ENCODE peak calls at places on chromosomes 4 and X, in four cellular contexts. One of them, this sample, is unnamed.

GRCh38 chrX:68428431-68428830 is 4.9 kb downstream of the OPHN1 start:
- DNase-seq in HepG2: no peak
- DNase-seq in K562: no peak
- DNase-seq in SK-N-SH: no peak
- DNase-seq in this sample: no peak

GRCh38 chrX:70134116-70134477 is 850 bp downstream of the IGBP1 start:
- DNase-seq in SK-N-SH: no peak
- DNase-seq in K562: peak
- DNase-seq in HepG2: peak
- DNase-seq in this sample: no peak

GRCh38 chr4:105808459-105809041 is 86.7 kb upstream of the NPNT start:
- DNase-seq in K562: no peak
- DNase-seq in SK-N-SH: peak
- DNase-seq in HepG2: no peak
- DNase-seq in this sample: no peak

GRCh38 chrX:101009086-101009485 is 39.6 kb downstream of the ARL13A start:
- DNase-seq in K562: no peak
- DNase-seq in HepG2: no peak
- DNase-seq in SK-N-SH: no peak
- DNase-seq in this sample: no peak

GRCh38 chrX:64306712-64307111 is 76.3 kb upstream of the ASB12 start:
- DNase-seq in SK-N-SH: no peak
- DNase-seq in K562: no peak
- DNase-seq in HepG2: no peak
- DNase-seq in this sample: no peak

GRCh38 chr4:55398966-55399365 is 3.2 kb downstream of the TMEM165 start:
- DNase-seq in K562: no peak
- DNase-seq in HepG2: peak
- DNase-seq in SK-N-SH: peak
- DNase-seq in this sample: no peak

GRCh38 chr4:140130677-140131076 is 23.3 kb downstream of the MAML3 start:
- DNase-seq in K562: no peak
- DNase-seq in HepG2: no peak
- DNase-seq in SK-N-SH: no peak
- DNase-seq in this sample: no peak

GRCh38 chr4:134200811-134201215 is 776 bp downstream of the PABPC4L start:
- DNase-seq in SK-N-SH: no peak
- DNase-seq in K562: no peak
- DNase-seq in HepG2: no peak
- DNase-seq in this sample: no peak

GRCh38 chr4:141642711-141643110 is 6.3 kb downstream of the IL15 start:
- DNase-seq in K562: no peak
- DNase-seq in HepG2: no peak
- DNase-seq in SK-N-SH: no peak
- DNase-seq in this sample: no peak

GRCh38 chrX:133970021-133970550 is 15.3 kb downstream of the GPC3 start:
- DNase-seq in SK-N-SH: no peak
- DNase-seq in HepG2: no peak
- DNase-seq in K562: no peak
- DNase-seq in this sample: peak

GRCh38 chrX:103918584-103919335 is 43.7 kb upstream of the TMSB15B start:
- DNase-seq in HepG2: no peak
- DNase-seq in SK-N-SH: peak
- DNase-seq in K562: no peak
- DNase-seq in this sample: peak

GRCh38 chr4:141246683-141247429 is 26.2 kb downstream of the ZNF330 start:
- DNase-seq in SK-N-SH: no peak
- DNase-seq in HepG2: no peak
- DNase-seq in K562: peak
- DNase-seq in this sample: no peak

GRCh38 chr4:175017751-175018150 is 99.6 kb downstream of the ADAM29 start:
- DNase-seq in SK-N-SH: no peak
- DNase-seq in K562: no peak
- DNase-seq in HepG2: no peak
- DNase-seq in this sample: no peak

GRCh38 chrX:42975906-42976305 is 197.9 kb upstream of the PPP1R2C start:
- DNase-seq in HepG2: no peak
- DNase-seq in SK-N-SH: no peak
- DNase-seq in K562: no peak
- DNase-seq in this sample: no peak

GRCh38 chrX:134622056-134622812 is 36.0 kb downstream of the PLAC1 start:
- DNase-seq in SK-N-SH: no peak
- DNase-seq in HepG2: no peak
- DNase-seq in K562: peak
- DNase-seq in this sample: peak

GRCh38 chr4:140395668-140396067 is 22.2 kb downstream of the SCOC start:
- DNase-seq in K562: no peak
- DNase-seq in HepG2: no peak
- DNase-seq in SK-N-SH: no peak
- DNase-seq in this sample: no peak

GRCh38 chr4:142366821-142367220 is 479.3 kb downstream of the INPP4B start:
- DNase-seq in K562: no peak
- DNase-seq in HepG2: no peak
- DNase-seq in SK-N-SH: no peak
- DNase-seq in this sample: no peak

GRCh38 chrX:48683411-48683982 is at the start of gene WAS:
- DNase-seq in SK-N-SH: no peak
- DNase-seq in K562: no peak
- DNase-seq in HepG2: no peak
- DNase-seq in this sample: no peak

GRCh38 chr4:7638984-7639789 is 204.5 kb upstream of the PSAPL1 start:
- DNase-seq in SK-N-SH: no peak
- DNase-seq in HepG2: peak
- DNase-seq in K562: no peak
- DNase-seq in this sample: no peak

GRCh38 chrX:150364347-150365050 is 1.4 kb downstream of the MAMLD1 start:
- DNase-seq in K562: no peak
- DNase-seq in SK-N-SH: peak
- DNase-seq in HepG2: no peak
- DNase-seq in this sample: peak

GRCh38 chrX:138711399-138712347 is at the start of gene FGF13:
- DNase-seq in HepG2: peak
- DNase-seq in SK-N-SH: peak
- DNase-seq in K562: no peak
- DNase-seq in this sample: peak

DNA sequence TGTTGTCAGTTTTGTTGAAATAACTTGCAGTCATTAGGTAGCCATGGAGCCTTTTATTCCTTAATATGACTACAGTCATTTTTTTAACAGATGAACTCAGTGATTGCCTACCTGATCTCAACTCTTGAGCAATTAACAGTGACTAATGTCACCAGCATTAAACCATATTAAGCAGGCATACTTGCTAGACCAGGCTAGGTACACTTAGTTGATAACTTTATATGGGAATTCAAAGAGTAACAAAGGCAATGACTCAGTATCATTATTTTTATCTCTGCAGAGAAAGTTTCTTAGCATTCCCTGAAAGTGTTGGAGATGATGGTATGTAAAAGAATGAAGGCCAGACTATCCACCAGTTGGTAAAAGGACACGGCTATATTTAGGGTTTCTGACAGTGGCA is at the start of gene C4orf54:
- DNase-seq in SK-N-SH: no peak
- DNase-seq in K562: no peak
- DNase-seq in HepG2: no peak
- DNase-seq in this sample: no peak
- TF ChIP-seq FOXJ3 in SK-N-SH: no peak
- TF ChIP-seq FOXJ3 in K562: no peak
- TF ChIP-seq FOXJ3 in HepG2: no peak
- TF ChIP-seq FOXJ3 in this sample: no peak

GRCh38 chr4:94395541-94395940 is 52.9 kb upstream of the HPGDS start:
- DNase-seq in K562: no peak
- DNase-seq in SK-N-SH: no peak
- DNase-seq in HepG2: no peak
- DNase-seq in this sample: no peak
- TF ChIP-seq FOXJ3 in K562: no peak
- TF ChIP-seq FOXJ3 in SK-N-SH: no peak
- TF ChIP-seq FOXJ3 in HepG2: no peak
- TF ChIP-seq FOXJ3 in this sample: no peak

GRCh38 chr4:6239486-6239885 is 30.2 kb upstream of the WFS1 start:
- DNase-seq in HepG2: no peak
- DNase-seq in K562: no peak
- DNase-seq in SK-N-SH: no peak
- DNase-seq in this sample: no peak
- TF ChIP-seq FOXJ3 in HepG2: no peak
- TF ChIP-seq FOXJ3 in K562: no peak
- TF ChIP-seq FOXJ3 in SK-N-SH: no peak
- TF ChIP-seq FOXJ3 in this sample: no peak

GRCh38 chrX:13091111-13091765 is 46.8 kb upstream of the FAM9C start:
- DNase-seq in K562: no peak
- DNase-seq in HepG2: no peak
- DNase-seq in SK-N-SH: no peak
- DNase-seq in this sample: no peak

GRCh38 chrX:13093489-13094140 is 49.2 kb upstream of the FAM9C start:
- DNase-seq in SK-N-SH: no peak
- DNase-seq in HepG2: no peak
- DNase-seq in K562: no peak
- DNase-seq in this sample: no peak

GRCh38 chrX:13090261-13091110 is 46.1 kb upstream of the FAM9C start:
- DNase-seq in HepG2: peak
- DNase-seq in K562: peak
- DNase-seq in SK-N-SH: no peak
- DNase-seq in this sample: no peak

GRCh38 chrX:13094374-13094773 is 50.0 kb upstream of the FAM9C start:
- DNase-seq in SK-N-SH: no peak
- DNase-seq in K562: no peak
- DNase-seq in HepG2: no peak
- DNase-seq in this sample: no peak

DNA sequence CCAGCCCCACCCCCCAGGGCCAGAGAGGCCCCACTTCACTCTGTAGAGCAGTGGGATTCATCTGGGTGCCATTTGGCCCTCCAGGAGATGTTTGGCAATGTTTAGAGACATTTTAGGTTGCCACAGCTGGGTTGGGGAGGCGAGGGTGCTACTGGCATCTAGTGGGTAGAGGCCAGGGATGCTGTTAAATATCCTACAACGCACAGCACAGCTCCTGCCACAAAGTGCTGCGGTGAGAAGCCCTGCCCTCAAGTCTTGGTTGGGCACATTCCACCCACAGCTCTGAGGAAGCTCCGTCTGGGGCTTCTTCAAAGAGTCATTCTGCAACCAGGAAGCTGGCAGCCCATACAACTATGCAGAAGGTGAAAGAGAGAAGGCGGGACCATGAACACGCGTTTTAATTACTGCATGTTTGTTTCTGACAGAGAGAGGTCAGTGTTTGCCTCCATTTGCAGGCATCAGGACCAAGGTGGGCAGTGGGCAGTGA is 48.1 kb upstream of the FAM9C start:
- DNase-seq in K562: no peak
- DNase-seq in HepG2: no peak
- DNase-seq in SK-N-SH: no peak
- DNase-seq in this sample: no peak
- TF ChIP-seq FOXJ3 in K562: no peak
- TF ChIP-seq FOXJ3 in HepG2: no peak
- TF ChIP-seq FOXJ3 in SK-N-SH: no peak
- TF ChIP-seq FOXJ3 in this sample: no peak

GRCh38 chr4:92840880-92841279 is 537.1 kb downstream of the GRID2 start:
- DNase-seq in HepG2: no peak
- DNase-seq in K562: no peak
- DNase-seq in SK-N-SH: no peak
- DNase-seq in this sample: no peak
- TF ChIP-seq FOXJ3 in HepG2: no peak
- TF ChIP-seq FOXJ3 in K562: no peak
- TF ChIP-seq FOXJ3 in SK-N-SH: no peak
- TF ChIP-seq FOXJ3 in this sample: no peak